ENCODE peak calls at places on chromosomes 12 and 14, in six cellular contexts. B is IMR-90; R is activated CD4-positive, alpha-beta T cell treated with anti-CD3 and anti-CD28 coated beads for 48 hours; E is NCI-H1694; A is central memory CD8-positive, alpha-beta T cell; N is lower lobe of right lung. Q is an unnamed sample.

GRCh38 chr14:68365228-68365627 is 427.6 kb downstream of the ZFP36L1 start:
- DNase-seq in N (no peak), B (peak; percentile 82), E (no peak), R (no peak), A (no peak), Q (no peak)

GRCh38 chr14:96424104-96424989 is 32.4 kb downstream of the AK7 start:
- DNase-seq in R (peak; percentile 25), N (peak; percentile 54), B (peak; percentile 74), E (peak; percentile 99), A (no peak), Q (peak; percentile 34)

GRCh38 chr12:105069936-105070702 is 14.1 kb downstream of the ALDH1L2 start:
- DNase-seq in B (no peak), N (no peak), A (no peak), R (no peak), E (no peak), Q (no peak)

GRCh38 chr14:71686677-71687076 is 245.6 kb upstream of the RGS6 start:
- DNase-seq in E (no peak), N (no peak), R (no peak), B (peak; percentile 36), A (no peak), Q (no peak)

GRCh38 chr14:41718477-41719166 is 111.9 kb downstream of the LRFN5 start:
- DNase-seq in A (no peak), E (no peak), N (no peak), R (no peak), B (no peak), Q (no peak)

GRCh38 chr14:69685716-69686115 is 74.3 kb downstream of the SUSD6 start:
- DNase-seq in E (peak; percentile 83), N (peak; percentile 84), R (peak; percentile 66), B (peak; percentile 58), A (no peak), Q (peak; percentile 60)

GRCh38 chr12:1518763-1519516 is 75.4 kb downstream of the FBXL14 start:
- DNase-seq in R (no peak), N (no peak), A (no peak), B (peak; percentile 91), E (no peak), Q (no peak)

GRCh38 chr12:52010152-52010622 is 3.4 kb downstream of the TAMALIN start:
- DNase-seq in B (peak; percentile 83), E (no peak), N (peak; percentile 74), R (no peak), A (no peak), Q (no peak)

GRCh38 chr14:32230181-32230580 is 27.1 kb upstream of the RNU6-8 start:
- DNase-seq in E (no peak), A (no peak), N (no peak), B (peak; percentile 33), R (no peak), Q (no peak)

GRCh38 chr12:55074771-55075170 is 51.4 kb upstream of the OR9K2 start:
- DNase-seq in B (no peak), A (no peak), R (no peak), E (no peak), N (no peak), Q (no peak)

GRCh38 chr14:21098134-21098891 is at the start of gene ZNF219:
- DNase-seq in R (peak; percentile 19), B (peak; percentile 27), E (peak; percentile 24), N (peak; percentile 65), A (no peak), Q (no peak)

GRCh38 chr12:13164859-13165577 is 31.5 kb upstream of the EMP1 start:
- DNase-seq in B (no peak), R (no peak), E (no peak), A (no peak), N (no peak), Q (no peak)